ENCODE peak calls at places on chromosomes 16 and 17, in nine cellular contexts. H is transverse colon, P is HCT116, W is sigmoid colon, V is K562, I is prostate gland, A is stomach, G is H1, R is GM12878. U is an unnamed sample.

GRCh38 chr16:81276323-81276722 is 37.8 kb downstream of the BCO1 start:
- DNase-seq in R (no peak), A (no peak), G (no peak), V (no peak), I (no peak), H (no peak), P (no peak), W (no peak), U (no peak)

GRCh38 chr17:64326420-64327054 is 63.5 kb upstream of the TEX2 start:
- DNase-seq in R (no peak), G (no peak), H (peak; percentile 18), V (no peak), I (peak; percentile 16), P (no peak), W (peak; percentile 81), A (peak; percentile 44), U (peak; percentile 64)

GRCh38 chr16:10938321-10938720 is 3.9 kb downstream of the DEXI start:
- DNase-seq in A (no peak), H (no peak), R (no peak), V (no peak), G (no peak), W (no peak), I (no peak), P (no peak), U (no peak)

GRCh38 chr17:2011421-2012371 is 13.4 kb downstream of the RTN4RL1 start:
- DNase-seq in A (peak; percentile 73), I (peak; percentile 89), W (no peak), V (no peak), P (no peak), G (no peak), H (peak; percentile 68), R (no peak), U (peak; percentile 82)

GRCh38 chr17:27633312-27634025 is 2.5 kb downstream of the LGALS9 start:
- DNase-seq in V (peak; percentile 75), W (no peak), I (no peak), R (no peak), P (no peak), G (no peak), H (peak; percentile 41), A (no peak), U (no peak)

GRCh38 chr17:72705905-72706395 is 386.5 kb downstream of the SLC39A11 start:
- DNase-seq in H (no peak), G (no peak), W (no peak), P (no peak), A (no peak), R (no peak), I (no peak), V (no peak), U (no peak)

GRCh38 chr16:48212033-48212432 is 32.1 kb upstream of the LONP2 start:
- DNase-seq in R (no peak), G (no peak), P (no peak), W (no peak), A (no peak), H (no peak), V (no peak), I (no peak), U (no peak)

GRCh38 chr16:52561910-52562741 is 15.2 kb upstream of the TOX3 start:
- DNase-seq in G (no peak), H (peak; percentile 67), R (no peak), A (peak; percentile 75), W (no peak), V (no peak), I (peak; percentile 42), P (no peak), U (no peak)

GRCh38 chr17:40453881-40454630 is 10.8 kb downstream of the IGFBP4 start:
- DNase-seq in V (no peak), A (no peak), W (no peak), G (no peak), R (no peak), H (no peak), I (no peak), P (no peak), U (no peak)

GRCh38 chr17:63446218-63446980 is at the start of gene CYB561:
- DNase-seq in A (peak; percentile 90), H (peak; percentile 91), I (peak; percentile 87), W (peak; percentile 89), P (peak; percentile 46), R (no peak), G (no peak), V (peak; percentile 84), U (peak; percentile 87)

GRCh38 chr17:2822358-2822757 is 26.1 kb downstream of the RAP1GAP2 start:
- DNase-seq in A (no peak), W (no peak), H (no peak), V (no peak), R (no peak), I (no peak), P (no peak), G (no peak), U (no peak)

GRCh38 chr16:47627056-47627455 is 165.9 kb downstream of the PHKB start:
- DNase-seq in A (no peak), P (no peak), G (no peak), H (no peak), V (no peak), W (no peak), I (no peak), R (no peak), U (no peak)

GRCh38 chr16:89343501-89344291 is 126.2 kb downstream of the ZNF778 start:
- DNase-seq in V (no peak), P (peak; percentile 77), G (no peak), R (no peak), A (no peak), I (no peak), H (peak; percentile 40), W (no peak), U (no peak)

DNA sequence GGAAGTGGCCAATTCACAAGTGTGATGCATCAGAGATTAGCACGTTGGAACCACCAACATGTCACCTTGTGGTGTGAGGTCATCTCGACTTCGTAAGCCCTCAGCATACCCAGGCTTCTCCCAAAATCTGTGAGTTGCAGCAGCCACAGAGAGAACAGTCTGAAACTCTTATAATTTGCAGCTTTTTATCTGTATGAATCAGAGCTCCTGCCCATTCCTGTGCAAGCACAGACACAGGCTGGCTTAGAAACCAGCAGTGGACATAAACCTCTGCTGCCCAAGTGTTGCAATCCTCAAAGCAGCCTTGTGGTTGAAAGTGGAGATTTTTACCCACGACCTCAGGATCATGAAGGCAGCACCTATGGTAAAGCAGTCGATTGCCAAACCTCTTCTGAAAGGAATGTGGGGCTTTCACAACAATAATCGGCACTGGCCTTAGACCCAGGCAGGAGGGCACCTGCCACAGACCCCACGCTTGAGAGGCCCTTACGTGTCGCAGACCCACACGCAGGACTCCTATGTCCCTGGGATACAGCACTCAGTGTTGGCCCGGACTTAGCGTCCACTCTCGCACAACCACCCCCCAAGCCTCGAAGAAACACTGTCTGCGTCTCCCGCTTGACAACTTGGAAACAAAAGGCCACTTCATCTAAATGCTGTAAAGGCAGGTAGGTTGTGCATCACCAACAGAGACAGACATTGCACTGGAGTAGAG is 24.5 kb upstream of the OSGIN1 start:
- DNase-seq in W (no peak), I (no peak), H (no peak), G (no peak), P (no peak), A (no peak), V (no peak), R (no peak), U (no peak)
- H3K27ac ChIP-seq in W (no peak overlapping the region), I (no peak overlapping the region), H (no peak overlapping the region), G (no peak overlapping the region), P (no peak overlapping the region), A (no peak overlapping the region), V (no peak overlapping the region), R (no peak overlapping the region), U (no peak overlapping the region)

DNA sequence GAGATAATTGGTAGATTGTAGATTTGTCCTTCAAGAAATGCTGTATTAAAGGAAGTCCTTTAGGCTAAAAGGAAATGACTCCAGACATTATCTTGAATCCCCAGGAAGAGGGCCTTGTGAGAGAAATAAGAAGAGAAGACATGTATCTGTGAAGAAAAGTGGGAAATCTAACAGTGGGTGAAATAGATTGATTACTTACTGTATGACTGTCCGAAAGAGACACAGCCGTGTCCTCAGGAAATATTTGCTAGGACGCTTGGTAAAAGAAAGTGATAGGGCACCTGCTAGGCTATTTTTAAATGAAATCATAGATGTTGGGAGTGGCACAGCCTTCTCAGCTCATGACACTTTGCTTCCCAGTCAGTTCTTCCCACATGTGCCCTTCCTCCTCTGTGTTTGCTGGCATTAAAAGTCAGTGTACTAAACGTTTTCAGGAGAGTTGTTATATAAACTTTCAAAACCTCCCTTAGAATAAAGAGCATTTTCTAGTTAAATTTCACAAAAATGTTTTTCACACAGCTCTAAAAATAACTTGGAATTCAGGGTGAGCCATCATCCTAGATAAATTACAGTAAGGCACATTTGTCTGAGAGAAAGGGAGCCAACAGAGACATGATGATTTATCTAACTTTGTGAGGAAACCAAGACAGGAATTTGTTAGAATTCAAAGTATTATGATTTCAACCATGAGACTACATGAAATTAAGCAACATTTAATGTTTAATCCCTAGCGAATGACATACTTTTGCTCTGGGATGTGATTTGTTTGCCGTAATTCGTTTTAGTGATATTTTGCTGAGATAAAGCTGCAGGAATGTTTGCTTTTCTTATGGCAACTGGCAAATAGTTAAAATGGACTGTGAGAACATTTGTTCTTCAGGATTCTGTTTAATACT is 35.0 kb downstream of the DHRS7B start:
- DNase-seq in P (no peak), V (no peak), I (no peak), W (no peak), A (no peak), R (no peak), G (no peak), H (no peak), U (no peak)
- TF ChIP-seq POLR2AphosphoS5 in P (no peak), V (no peak), I (no peak), W (no peak), A (peak; percentile 27), R (no peak), G (no peak), H (peak; percentile 64), U (no peak)

DNA sequence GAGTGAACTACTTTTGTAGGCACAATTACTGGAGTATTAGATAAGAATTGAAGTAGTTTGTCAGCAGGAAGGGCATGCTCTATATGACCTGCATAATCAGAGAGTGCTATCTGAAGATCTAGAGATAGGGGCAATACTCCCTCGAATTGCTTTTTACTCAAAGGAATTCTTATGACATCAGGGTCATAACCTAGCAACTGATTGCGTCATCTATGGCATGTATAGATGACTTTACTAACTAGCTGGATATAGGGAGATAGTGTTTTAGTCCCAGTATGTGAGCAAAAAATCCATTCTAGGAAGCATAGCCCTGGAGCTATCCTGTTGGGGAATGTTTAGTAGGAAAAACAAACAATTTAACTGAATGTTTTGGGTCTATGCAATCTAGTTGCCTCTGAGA is 109.5 kb upstream of the ZNF267 start:
- DNase-seq in I (no peak), P (no peak), A (no peak), R (no peak), H (no peak), W (no peak), V (no peak), G (no peak), U (no peak)
- H3K9me3 ChIP-seq in I (no peaks in the 10 kb centered on the region), P (peaks cover 6% of the 10 kb centered on the region), A (peaks cover 82% of the 10 kb centered on the region), R (peaks cover 4% of the 10 kb centered on the region), H (peaks cover 77% of the 10 kb centered on the region), W (peaks cover 59% of the 10 kb centered on the region), V (no peaks in the 10 kb centered on the region), G (peaks cover 56% of the 10 kb centered on the region), U (peaks cover 60% of the 10 kb centered on the region)

DNA sequence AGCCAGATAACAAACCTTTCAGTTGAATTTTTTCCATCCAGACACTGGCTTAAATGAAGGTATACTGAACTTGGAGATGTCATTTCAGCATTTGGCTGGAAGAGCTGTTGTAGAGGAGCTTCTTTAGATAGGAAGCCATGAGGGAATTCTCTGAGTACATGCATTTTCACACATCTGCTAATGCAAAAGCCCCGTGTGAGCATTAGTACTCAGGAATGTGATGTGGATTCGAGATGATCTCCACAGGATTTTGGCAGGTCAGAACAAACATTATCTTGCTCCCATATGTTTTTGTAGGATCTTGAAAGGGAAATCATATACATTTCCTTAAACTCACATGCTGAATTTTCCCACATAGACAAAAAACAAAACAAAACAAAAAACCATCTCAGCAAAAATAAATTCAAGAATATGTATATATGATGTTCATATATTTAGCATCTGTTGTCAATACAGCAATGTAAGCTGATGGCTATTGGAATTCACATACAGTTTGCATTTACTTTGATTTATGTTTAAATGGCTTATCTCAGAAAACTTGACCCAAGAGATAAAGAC is 277.2 kb upstream of the TBX2 start:
- DNase-seq in W (no peak), H (no peak), P (no peak), A (no peak), R (no peak), G (no peak), I (no peak), V (no peak), U (no peak)
- H3K27ac ChIP-seq in W (no peak overlapping the region), H (no peak overlapping the region), P (no peak overlapping the region), A (no peak overlapping the region), R (no peak overlapping the region), G (no peak overlapping the region), I (no peak overlapping the region), V (no peak overlapping the region), U (no peak overlapping the region)

U was measured in breast epithelium.